ENCODE peak calls at places on chromosome 14, in six cellular contexts. One of them, this sample, is unnamed.

GRCh38 chr14:89041245-89041585 is 216.8 kb downstream of the TTC8 start:
- DNase-seq in activated CD4-positive, alpha-beta T cell treated with anti-CD3 and anti-CD28 coated beads, Interleukin-2, amount 50 U/mL, for 48 hours: no peak
- DNase-seq in T1000: no peak
- DNase-seq in hepatic stellate cell: no peak
- DNase-seq in HCT116: peak
- DNase-seq in GM23248: no peak
- DNase-seq in this sample: peak

GRCh38 chr14:89221109-89221508 is 195.9 kb downstream of the FOXN3 start:
- DNase-seq in GM23248: peak
- DNase-seq in hepatic stellate cell: peak
- DNase-seq in T1000: no peak
- DNase-seq in HCT116: no peak
- DNase-seq in activated CD4-positive, alpha-beta T cell treated with anti-CD3 and anti-CD28 coated beads, Interleukin-2, amount 50 U/mL, for 48 hours: no peak
- DNase-seq in this sample: no peak

GRCh38 chr14:91817566-91818325 is 49.6 kb downstream of the TC2N start:
- DNase-seq in hepatic stellate cell: no peak
- DNase-seq in activated CD4-positive, alpha-beta T cell treated with anti-CD3 and anti-CD28 coated beads, Interleukin-2, amount 50 U/mL, for 48 hours: no peak
- DNase-seq in T1000: no peak
- DNase-seq in GM23248: no peak
- DNase-seq in HCT116: no peak
- DNase-seq in this sample: no peak

GRCh38 chr14:96146131-96146771 is 58.4 kb upstream of the BDKRB2 start:
- DNase-seq in hepatic stellate cell: peak
- DNase-seq in GM23248: peak
- DNase-seq in activated CD4-positive, alpha-beta T cell treated with anti-CD3 and anti-CD28 coated beads, Interleukin-2, amount 50 U/mL, for 48 hours: no peak
- DNase-seq in T1000: peak
- DNase-seq in HCT116: no peak
- DNase-seq in this sample: no peak

GRCh38 chr14:73749706-73750105 is 35.5 kb upstream of the PNMA1 start:
- DNase-seq in HCT116: no peak
- DNase-seq in GM23248: no peak
- DNase-seq in hepatic stellate cell: no peak
- DNase-seq in T1000: no peak
- DNase-seq in activated CD4-positive, alpha-beta T cell treated with anti-CD3 and anti-CD28 coated beads, Interleukin-2, amount 50 U/mL, for 48 hours: no peak
- DNase-seq in this sample: no peak

GRCh38 chr14:72742682-72743195 is 151.2 kb downstream of the DPF3 start:
- DNase-seq in GM23248: no peak
- DNase-seq in activated CD4-positive, alpha-beta T cell treated with anti-CD3 and anti-CD28 coated beads, Interleukin-2, amount 50 U/mL, for 48 hours: no peak
- DNase-seq in hepatic stellate cell: no peak
- DNase-seq in T1000: no peak
- DNase-seq in HCT116: no peak
- DNase-seq in this sample: no peak

GRCh38 chr14:100305446-100306255 is 593 bp downstream of the SLC25A29 start:
- DNase-seq in GM23248: peak
- DNase-seq in activated CD4-positive, alpha-beta T cell treated with anti-CD3 and anti-CD28 coated beads, Interleukin-2, amount 50 U/mL, for 48 hours: peak
- DNase-seq in T1000: no peak
- DNase-seq in HCT116: no peak
- DNase-seq in hepatic stellate cell: no peak
- DNase-seq in this sample: no peak

GRCh38 chr14:20387577-20387976 is 25.7 kb downstream of the TEP1 start:
- DNase-seq in HCT116: no peak
- DNase-seq in hepatic stellate cell: no peak
- DNase-seq in GM23248: no peak
- DNase-seq in T1000: no peak
- DNase-seq in activated CD4-positive, alpha-beta T cell treated with anti-CD3 and anti-CD28 coated beads, Interleukin-2, amount 50 U/mL, for 48 hours: no peak
- DNase-seq in this sample: no peak

GRCh38 chr14:90844321-90844720 is 28.1 kb upstream of the TTC7B start:
- DNase-seq in GM23248: no peak
- DNase-seq in T1000: no peak
- DNase-seq in HCT116: no peak
- DNase-seq in activated CD4-positive, alpha-beta T cell treated with anti-CD3 and anti-CD28 coated beads, Interleukin-2, amount 50 U/mL, for 48 hours: no peak
- DNase-seq in hepatic stellate cell: no peak
- DNase-seq in this sample: no peak

GRCh38 chr14:52885230-52885629 is 65.6 kb downstream of the FERMT2 start:
- DNase-seq in activated CD4-positive, alpha-beta T cell treated with anti-CD3 and anti-CD28 coated beads, Interleukin-2, amount 50 U/mL, for 48 hours: no peak
- DNase-seq in hepatic stellate cell: no peak
- DNase-seq in HCT116: no peak
- DNase-seq in GM23248: peak
- DNase-seq in T1000: no peak
- DNase-seq in this sample: no peak

This sample was measured in PC-9.